ENCODE peak calls at places on chromosomes 2 and 18, in six cellular contexts. L is SK-N-SH, C is K562, S is HepG2, B is H1, D is GM12878. Q is an unnamed sample.

GRCh38 chr2:71807969-71808451 is 339.7 kb downstream of the CYP26B1 start:
- DNase-seq in L (no peak), C (no peak), S (no peak), B (no peak), D (no peak), Q (no peak)

GRCh38 chr2:9211496-9211895 is 4.9 kb downstream of the ASAP2 start:
- DNase-seq in L (no peak), C (no peak), S (no peak), B (no peak), D (no peak), Q (no peak)

GRCh38 chr2:3041841-3042600 is 335.6 kb downstream of the EIPR1 start:
- DNase-seq in L (peak), C (no peak), S (no peak), B (no peak), D (no peak), Q (no peak)

GRCh38 chr2:136207030-136207623 is 89.2 kb upstream of the CXCR4 start:
- DNase-seq in L (no peak), C (no peak), S (no peak), B (no peak), D (peak), Q (no peak)

GRCh38 chr18:74898965-74899364 is 301.3 kb downstream of the ZNF407 start:
- DNase-seq in L (no peak), C (no peak), S (peak), B (no peak), D (no peak), Q (no peak)

GRCh38 chr2:240394549-240394948 is 40.9 kb upstream of the GPC1 start:
- DNase-seq in L (no peak), C (no peak), S (no peak), B (no peak), D (no peak), Q (no peak)

GRCh38 chr2:158932246-158932645 is 36.2 kb upstream of the TANC1 start:
- DNase-seq in L (no peak), C (no peak), S (no peak), B (no peak), D (no peak), Q (no peak)

GRCh38 chr2:54387592-54387991 is 68.5 kb upstream of the SPTBN1 start:
- DNase-seq in L (no peak), C (no peak), S (no peak), B (no peak), D (no peak), Q (no peak)

GRCh38 chr18:24426398-24427294 is at the start of gene IMPACT:
- DNase-seq in L (peak), C (peak), S (peak), B (peak), D (no peak), Q (peak)

GRCh38 chr2:197097578-197098366 is 171.3 kb upstream of the PGAP1 start:
- DNase-seq in L (no peak), C (no peak), S (no peak), B (no peak), D (no peak), Q (no peak)

GRCh38 chr2:40820319-40820718 is 368.4 kb upstream of the SLC8A1 start:
- DNase-seq in L (no peak), C (no peak), S (no peak), B (no peak), D (no peak), Q (no peak)

GRCh38 chr2:68807821-68808266 is 63.4 kb downstream of the BMP10 start:
- DNase-seq in L (no peak), C (no peak), S (no peak), B (no peak), D (no peak), Q (no peak)

DNA sequence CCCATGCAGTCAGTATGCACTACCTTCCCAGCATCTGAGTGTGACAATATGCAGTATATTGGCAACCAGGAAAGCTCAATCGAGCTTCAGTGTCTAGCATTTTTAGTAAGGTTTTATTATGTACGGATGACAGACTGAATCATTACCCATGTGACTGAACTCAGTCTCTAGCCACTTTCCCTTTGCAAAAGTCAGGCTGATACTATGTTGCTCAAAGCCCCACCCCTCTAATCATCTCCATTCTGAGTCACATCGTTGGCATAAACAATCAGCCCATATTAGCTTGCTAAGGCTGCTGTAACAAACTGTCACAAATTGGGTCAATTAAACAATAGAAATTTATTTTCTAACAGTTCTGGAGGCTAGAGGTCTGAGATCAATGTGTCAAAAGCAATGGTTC is 25.8 kb upstream of the SRD5A2 start:
- DNase-seq in L (no peak), C (no peak), S (no peak), B (no peak), D (no peak), Q (no peak)
- TF ChIP-seq JUND in L (no peak), C (no peak), S (no peak), B (no peak), D (no peak), Q (no peak)

GRCh38 chr2:216181351-216181750 is 72.2 kb downstream of the XRCC5 start:
- DNase-seq in L (no peak), C (peak), S (no peak), B (no peak), D (no peak), Q (no peak)
- TF ChIP-seq JUND in L (no peak), C (peak), S (no peak), B (no peak), D (no peak), Q (no peak)

GRCh38 chr2:12441750-12442626 is 274.7 kb upstream of the TRIB2 start:
- DNase-seq in L (no peak), C (peak), S (no peak), B (no peak), D (no peak), Q (no peak)
- TF ChIP-seq JUND in L (no peak), C (peak), S (no peak), B (no peak), D (no peak), Q (no peak)

GRCh38 chr2:216665717-216666116 is 29.6 kb downstream of the IGFBP5 start:
- DNase-seq in L (peak), C (no peak), S (peak), B (peak), D (no peak), Q (no peak)
- TF ChIP-seq JUND in L (no peak), C (no peak), S (no peak), B (no peak), D (no peak), Q (no peak)

GRCh38 chr2:25369439-25369838 is 27.7 kb upstream of the DNMT3A start:
- DNase-seq in L (no peak), C (no peak), S (no peak), B (no peak), D (no peak), Q (no peak)

GRCh38 chr2:25373269-25373981 is 31.7 kb upstream of the DNMT3A start:
- DNase-seq in L (no peak), C (no peak), S (no peak), B (no peak), D (no peak), Q (no peak)

GRCh38 chr2:25369876-25370275 is 28.2 kb upstream of the DNMT3A start:
- DNase-seq in L (no peak), C (no peak), S (no peak), B (no peak), D (no peak), Q (no peak)

GRCh38 chr2:25372405-25373268 is 30.9 kb upstream of the DNMT3A start:
- DNase-seq in L (peak), C (no peak), S (no peak), B (no peak), D (no peak), Q (no peak)

DNA sequence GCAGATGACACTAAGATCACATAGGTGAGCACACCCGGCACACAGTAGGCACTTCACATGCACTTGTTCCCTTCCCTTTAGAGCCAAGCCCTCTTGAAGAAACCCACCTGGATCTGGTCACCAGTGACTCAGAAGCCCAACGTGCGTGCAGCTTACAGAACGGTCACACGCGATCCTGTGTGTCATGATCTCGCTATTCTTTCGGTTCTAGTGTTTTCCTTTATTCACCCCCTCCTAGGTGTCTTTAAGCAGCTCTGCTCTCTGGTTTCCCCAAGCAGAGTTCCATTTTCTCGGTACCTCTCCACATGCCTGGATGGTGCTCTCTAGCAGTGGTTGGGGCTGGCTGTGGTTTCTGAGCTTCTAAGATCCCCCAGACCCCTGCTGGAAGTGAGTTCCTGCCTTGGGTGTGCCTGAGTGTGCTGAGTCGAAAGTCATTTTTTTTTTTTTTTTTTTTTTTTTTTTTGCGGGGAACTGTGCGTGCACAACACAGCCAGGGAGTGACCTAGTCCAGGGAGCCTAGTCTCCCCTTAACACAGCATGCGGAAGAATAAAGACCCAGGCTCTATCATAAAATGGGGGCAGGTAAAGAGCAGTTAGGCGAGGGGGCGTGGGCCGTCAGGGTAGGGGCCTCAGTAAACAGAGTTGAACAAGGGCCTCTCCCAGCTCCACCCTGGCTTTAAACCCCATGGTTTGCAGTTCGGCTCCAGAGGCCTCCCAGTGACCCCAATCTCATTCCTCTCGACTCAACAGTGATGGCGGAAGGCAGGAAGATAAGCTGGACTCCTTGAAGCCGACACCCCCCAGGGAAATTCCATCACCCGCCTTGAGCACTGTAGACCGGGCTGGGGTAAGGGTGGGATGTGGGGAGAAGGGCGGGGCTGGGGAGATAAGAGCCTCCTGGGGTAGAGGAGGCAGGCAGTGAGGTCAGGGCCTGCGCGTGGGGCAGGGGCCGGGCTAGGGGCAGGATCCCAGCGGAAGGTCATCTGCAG is 29.8 kb upstream of the DNMT3A start:
- DNase-seq in L (no peak), C (no peak), S (no peak), B (no peak), D (no peak), Q (no peak)
- TF ChIP-seq JUND in L (no peak), C (no peak), S (no peak), B (no peak), D (no peak), Q (no peak)

DNA sequence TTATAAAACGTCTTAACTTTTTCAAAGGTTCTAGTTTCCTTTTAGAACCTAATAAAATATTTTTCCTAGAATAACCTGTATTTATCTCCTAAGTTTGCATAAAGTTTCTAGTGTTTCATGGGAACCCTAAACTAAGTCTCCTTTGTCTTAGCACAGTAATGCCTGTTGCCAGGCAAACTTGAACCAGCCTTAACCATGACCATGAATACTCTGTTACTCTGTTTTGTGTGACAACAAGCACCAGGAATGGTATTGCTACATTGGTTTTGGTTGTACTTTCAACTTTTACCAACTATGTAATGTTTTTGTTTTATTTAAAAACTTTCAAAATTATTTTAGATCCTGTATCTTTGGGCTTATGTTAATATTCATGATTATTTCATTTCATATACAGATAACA is 137.6 kb downstream of the CERS6 start:
- DNase-seq in L (no peak), C (no peak), S (no peak), B (no peak), D (no peak), Q (no peak)
- TF ChIP-seq JUND in L (no peak), C (no peak), S (no peak), B (no peak), D (no peak), Q (no peak)

GRCh38 chr18:59579509-59579908 is 117.7 kb downstream of the CCBE1 start:
- DNase-seq in L (no peak), C (no peak), S (no peak), B (no peak), D (no peak), Q (no peak)
- TF ChIP-seq JUND in L (no peak), C (no peak), S (no peak), B (no peak), D (no peak), Q (no peak)

GRCh38 chr2:10226032-10226724 is 76.5 kb upstream of the HPCAL1 start:
- DNase-seq in L (no peak), C (no peak), S (no peak), B (no peak), D (no peak), Q (no peak)
- TF ChIP-seq JUND in L (no peak), C (no peak), S (no peak), B (no peak), D (no peak), Q (no peak)

Q was measured in T47D.